ENCODE peak calls at places on chromosome 6, in four cellular contexts. A, V, U and S are unnamed samples.

GRCh38 chr6:41439524-41440418 is 104.4 kb downstream of the NCR2 start:
- DNase-seq in A (no peak), V (no peak), U (no peak), S (no peak)

GRCh38 chr6:113464959-113465358 is 392.2 kb upstream of the MARCKS start:
- DNase-seq in A (no peak), V (no peak), U (peak), S (no peak)

GRCh38 chr6:158488065-158488464 is 71.8 kb upstream of the TMEM181 start:
- DNase-seq in A (no peak), V (no peak), U (peak), S (no peak)

GRCh38 chr6:167827062-167827587 is 414 bp downstream of the AFDN start:
- DNase-seq in A (peak), V (no peak), U (no peak), S (peak)

GRCh38 chr6:165616116-165616515 is 46.9 kb downstream of the PDE10A start:
- DNase-seq in A (no peak), V (no peak), U (peak), S (no peak)

GRCh38 chr6:37980222-37980595 is 160.7 kb downstream of the ZFAND3 start:
- DNase-seq in A (no peak), V (no peak), U (no peak), S (no peak)

GRCh38 chr6:164415832-164416563 is 893.4 kb downstream of the C6orf118 start:
- DNase-seq in A (no peak), V (peak), U (no peak), S (no peak)

GRCh38 chr6:157669747-157670216 is 153.3 kb upstream of the SNX9 start:
- DNase-seq in A (peak), V (no peak), U (peak), S (peak)

GRCh38 chr6:43990627-43991619 is 136.3 kb downstream of the MRPL14 start:
- DNase-seq in A (no peak), V (no peak), U (peak), S (no peak)

GRCh38 chr6:87618531-87618930 is 28.6 kb downstream of the ORC3 start:
- DNase-seq in A (no peak), V (no peak), U (peak), S (no peak)

GRCh38 chr6:16239090-16239797 is 857 bp downstream of the GMPR start:
- DNase-seq in A (peak), V (no peak), U (peak), S (no peak)

GRCh38 chr6:166910601-166911000 is 45.7 kb downstream of the RNASET2 start:
- DNase-seq in A (no peak), V (no peak), U (peak), S (no peak)

GRCh38 chr6:126266664-126267063 is 73.3 kb upstream of the CENPW start:
- DNase-seq in A (no peak), V (no peak), U (no peak), S (no peak)

GRCh38 chr6:26172496-26172958 is 85.3 kb downstream of the HFE start:
- DNase-seq in A (no peak), V (no peak), U (peak), S (no peak)

GRCh38 chr6:73579389-73579788 is 58.6 kb upstream of the EEF1A1 start:
- DNase-seq in A (peak), V (no peak), U (no peak), S (peak)

GRCh38 chr6:132247381-132248159 is 153.7 kb downstream of the MOXD1 start:
- DNase-seq in A (no peak), V (no peak), U (peak), S (no peak)

GRCh38 chr6:87697581-87698552 is 4.2 kb downstream of the AKIRIN2 start:
- DNase-seq in A (no peak), V (no peak), U (peak), S (no peak)

GRCh38 chr6:67897998-67898607 is 737.0 kb upstream of the ADGRB3 start:
- DNase-seq in A (no peak), V (no peak), U (no peak), S (no peak)

GRCh38 chr6:141463237-141463977 is 669.3 kb upstream of the GJE1 start:
- DNase-seq in A (no peak), V (no peak), U (peak), S (no peak)

GRCh38 chr6:119110601-119111548 is 32.4 kb upstream of the FAM184A start:
- DNase-seq in A (no peak), V (peak), U (peak), S (no peak)

GRCh38 chr6:29651413-29652197 is 5.3 kb upstream of the MOG start:
- DNase-seq in A (no peak), V (no peak), U (peak), S (no peak)

GRCh38 chr6:168368063-168368835 is 48.7 kb upstream of the DACT2 start:
- DNase-seq in A (no peak), V (no peak), U (no peak), S (no peak)

GRCh38 chr6:21479140-21479539 is 114.4 kb upstream of the SOX4 start:
- DNase-seq in A (no peak), V (no peak), U (peak), S (no peak)

GRCh38 chr6:15786846-15787245 is 124.0 kb upstream of the DTNBP1 start:
- DNase-seq in A (no peak), V (no peak), U (no peak), S (no peak)

GRCh38 chr6:14211596-14211961 is 94.0 kb downstream of the CD83 start:
- DNase-seq in A (no peak), V (peak), U (peak), S (peak)
- H2BK5ac ChIP-seq in A (peak), V (no peak), U (peak), S (no peak)

GRCh38 chr6:54282186-54282585 is 26.1 kb upstream of the TINAG start:
- DNase-seq in A (no peak), V (no peak), U (peak), S (no peak)
- H3K4me2 ChIP-seq in A (no peak), V (no peak), U (peak), S (no peak)

GRCh38 chr6:69026715-69027114 is 391.6 kb downstream of the ADGRB3 start:
- DNase-seq in A (no peak), V (no peak), U (peak), S (no peak)
- H2BK5ac ChIP-seq in A (no peak), V (no peak), U (no peak), S (no peak)

GRCh38 chr6:89360415-89360999 is 8.0 kb upstream of the UBE2J1 start:
- DNase-seq in A (no peak), V (no peak), U (peak), S (no peak)

GRCh38 chr6:89355511-89356185 is 3.1 kb upstream of the UBE2J1 start:
- DNase-seq in A (no peak), V (no peak), U (no peak), S (no peak)

GRCh38 chr6:89357390-89357789 is 4.9 kb upstream of the UBE2J1 start:
- DNase-seq in A (no peak), V (no peak), U (no peak), S (no peak)

GRCh38 chr6:89356644-89357043 is 4.1 kb upstream of the UBE2J1 start:
- DNase-seq in A (no peak), V (no peak), U (no peak), S (no peak)

DNA sequence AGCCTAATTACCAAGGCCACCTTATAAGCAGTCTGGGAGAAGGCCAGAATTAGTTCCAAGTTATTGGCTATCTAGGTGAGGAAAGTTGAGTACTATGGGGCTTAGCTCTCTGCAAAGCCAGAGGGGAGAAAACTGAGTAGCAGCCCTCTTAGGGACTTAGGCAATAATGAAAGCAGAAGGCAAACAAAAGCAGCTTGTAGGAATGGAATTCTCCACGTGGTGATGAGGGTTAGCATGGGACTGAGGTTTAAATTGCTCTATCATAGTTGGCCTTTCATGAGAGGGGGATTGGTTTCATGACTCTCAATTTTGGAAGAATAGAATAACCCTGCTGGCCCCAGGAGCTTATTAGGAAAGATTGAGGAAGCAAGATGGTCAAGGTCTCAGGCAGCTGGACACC is 7.0 kb upstream of the UBE2J1 start:
- DNase-seq in A (no peak), V (no peak), U (no peak), S (no peak)
- H3K4me2 ChIP-seq in A (no peak), V (no peak), U (no peak), S (no peak)

GRCh38 chr6:135537782-135538301 is 40.3 kb upstream of the AHI1 start:
- DNase-seq in A (no peak), V (no peak), U (peak), S (no peak)
- H2BK5ac ChIP-seq in A (no peak), V (no peak), U (peak), S (no peak)

GRCh38 chr6:101608724-101609123 is 215.2 kb downstream of the GRIK2 start:
- DNase-seq in A (no peak), V (no peak), U (no peak), S (no peak)

GRCh38 chr6:101605874-101606273 is 212.4 kb downstream of the GRIK2 start:
- DNase-seq in A (no peak), V (no peak), U (peak), S (no peak)

GRCh38 chr6:101605426-101605825 is 211.9 kb downstream of the GRIK2 start:
- DNase-seq in A (no peak), V (no peak), U (no peak), S (no peak)

DNA sequence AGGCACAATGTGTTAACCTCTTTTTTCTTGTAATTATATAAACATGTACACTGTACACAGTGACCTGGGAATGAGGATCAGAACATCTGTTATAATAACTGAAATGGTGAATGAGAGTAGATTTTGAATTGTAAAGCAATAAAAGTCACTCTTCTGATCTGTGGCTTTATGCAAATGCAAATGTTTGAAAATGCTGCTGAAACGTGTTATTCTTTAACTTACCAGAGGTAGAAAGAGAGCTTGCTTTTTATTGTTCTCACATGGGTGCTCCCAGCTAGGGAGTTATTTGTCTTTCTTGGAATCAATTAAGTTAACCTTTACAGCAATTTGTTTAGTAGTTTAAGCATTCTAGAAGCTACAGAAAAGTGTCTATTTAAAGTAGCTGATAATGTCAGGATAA is 213.8 kb downstream of the GRIK2 start:
- DNase-seq in A (no peak), V (no peak), U (no peak), S (no peak)
- H3K4me2 ChIP-seq in A (no peak), V (no peak), U (no peak), S (no peak)

GRCh38 chr6:150319924-150320323 is 48.9 kb upstream of the IYD start:
- DNase-seq in A (no peak), V (no peak), U (no peak), S (no peak)
- H2BK5ac ChIP-seq in A (no peak), V (no peak), U (no peak), S (no peak)

DNA sequence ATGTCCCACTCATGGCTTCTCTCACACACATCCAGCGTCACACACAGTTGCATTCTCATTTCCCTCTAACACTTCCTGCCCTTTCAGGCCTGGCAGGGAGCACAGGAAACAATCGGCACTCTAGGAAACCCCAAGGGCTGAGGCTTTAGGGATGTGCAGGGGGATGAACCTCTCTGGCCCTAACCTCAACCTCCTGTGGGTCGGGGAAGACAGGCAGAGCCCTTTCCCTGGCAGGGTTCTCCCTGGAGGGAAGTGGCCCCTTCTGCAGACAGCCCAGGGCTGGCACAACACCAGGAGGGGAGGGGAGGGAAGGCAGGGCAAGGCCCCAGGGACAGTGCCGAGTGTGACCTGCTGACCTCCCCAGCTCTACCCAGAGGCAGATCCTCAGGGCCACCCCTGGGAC is 2.7 kb downstream of the TEAD3 start:
- DNase-seq in A (no peak), V (no peak), U (peak), S (peak)
- H3K4me2 ChIP-seq in A (peak), V (no peak), U (peak), S (no peak)

GRCh38 chr6:80366721-80367120 is 260.2 kb downstream of the BCKDHB start:
- DNase-seq in A (no peak), V (no peak), U (peak), S (no peak)

GRCh38 chr6:80357674-80358073 is 251.2 kb downstream of the BCKDHB start:
- DNase-seq in A (no peak), V (no peak), U (no peak), S (no peak)

GRCh38 chr6:80364206-80364605 is 257.7 kb downstream of the BCKDHB start:
- DNase-seq in A (no peak), V (no peak), U (no peak), S (no peak)

DNA sequence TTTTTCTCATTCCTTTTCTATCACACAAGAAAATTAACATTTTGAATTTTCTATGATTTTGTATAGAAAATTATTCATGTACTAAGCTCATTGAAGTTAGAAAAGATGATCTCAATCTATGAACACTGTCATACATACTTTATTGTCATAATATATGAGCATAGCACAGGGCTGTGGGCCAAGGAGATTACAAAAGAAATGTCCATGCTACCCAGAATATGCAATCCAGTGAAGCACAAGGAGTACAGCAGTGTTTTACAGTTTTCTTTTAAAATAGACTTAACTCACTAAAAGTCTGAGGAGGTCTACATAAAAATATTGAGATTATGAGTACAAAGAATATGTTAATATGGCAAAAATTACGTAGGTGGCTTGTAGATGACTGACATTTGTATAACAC is 257.0 kb downstream of the BCKDHB start:
- DNase-seq in A (no peak), V (no peak), U (peak), S (no peak)
- H2BK5ac ChIP-seq in A (no peak), V (no peak), U (no peak), S (no peak)

GRCh38 chr6:14426281-14426680 is 308.7 kb downstream of the CD83 start:
- DNase-seq in A (no peak), V (no peak), U (no peak), S (no peak)

GRCh38 chr6:14428269-14428668 is 310.7 kb downstream of the CD83 start:
- DNase-seq in A (no peak), V (no peak), U (no peak), S (no peak)

GRCh38 chr6:14430218-14430617 is 312.6 kb downstream of the CD83 start:
- DNase-seq in A (no peak), V (no peak), U (no peak), S (no peak)

GRCh38 chr6:14431375-14432330 is 314.1 kb downstream of the CD83 start:
- DNase-seq in A (no peak), V (no peak), U (no peak), S (no peak)

GRCh38 chr6:14429396-14429795 is 311.8 kb downstream of the CD83 start:
- DNase-seq in A (no peak), V (no peak), U (no peak), S (peak)
- H3K4me2 ChIP-seq in A (no peak), V (no peak), U (no peak), S (no peak)